ENCODE peak calls at places on chromosomes 2 and 18, in seven cellular contexts. P is T1000, K is HT-29, I is hepatocyte, U is OCI-LY7, S is Caki2, E is Right ventricle myocardium superior. Q is an unnamed sample.

GRCh38 chr2:199230091-199230490 is 227.6 kb downstream of the SATB2 start:
- DNase-seq in S (no peak), K (no peak), E (no peak), U (no peak), I (no peak), P (no peak), Q (no peak)

GRCh38 chr2:82796132-82796531 is 1662.9 kb downstream of the SUCLG1 start:
- DNase-seq in K (no peak), S (no peak), U (no peak), E (no peak), I (no peak), P (no peak), Q (no peak)

GRCh38 chr18:69865656-69866241 is 81.9 kb downstream of the CD226 start:
- DNase-seq in S (no peak), P (no peak), K (no peak), I (no peak), U (no peak), E (no peak), Q (no peak)

GRCh38 chr2:188986839-188987238 is 12.7 kb downstream of the COL3A1 start:
- DNase-seq in E (no peak), P (no peak), S (no peak), U (no peak), I (no peak), K (no peak), Q (no peak)

GRCh38 chr2:168427451-168427850 is 28.6 kb upstream of the CERS6 start:
- DNase-seq in I (peak; percentile 23), U (no peak), K (no peak), E (no peak), P (no peak), S (peak; percentile 20), Q (no peak)

GRCh38 chr2:10317646-10318045 is 14.9 kb downstream of the HPCAL1 start:
- DNase-seq in K (no peak), E (no peak), P (no peak), I (no peak), S (no peak), U (no peak), Q (no peak)

GRCh38 chr18:74229891-74230290 is 61.9 kb downstream of the CYB5A start:
- DNase-seq in K (no peak), U (no peak), E (no peak), S (no peak), P (no peak), I (no peak), Q (no peak)

GRCh38 chr2:8225257-8225656 is 456.6 kb upstream of the ID2 start:
- DNase-seq in S (no peak), P (no peak), E (peak; percentile 64), K (no peak), I (no peak), U (no peak), Q (no peak)

GRCh38 chr2:201827621-201828020 is 21.3 kb downstream of the CDK15 start:
- DNase-seq in U (no peak), I (no peak), K (no peak), S (no peak), P (no peak), E (no peak), Q (no peak)

GRCh38 chr2:47077442-47078117 is 77.5 kb downstream of the STPG4 start:
- DNase-seq in S (peak; percentile 84), U (no peak), I (no peak), E (no peak), K (no peak), P (no peak), Q (peak; percentile 36)

GRCh38 chr2:143937563-143938346 is 582.2 kb downstream of the ZEB2 start:
- DNase-seq in K (no peak), E (no peak), I (peak; percentile 18), P (no peak), U (no peak), S (peak; percentile 6), Q (peak; percentile 59)

Q was measured in kidney.